ENCODE peak calls at places on chromosomes 7 and 10, in eight cellular contexts. One of them, this sample, is unnamed.

GRCh38 chr10:12389154-12389734 is 39.9 kb downstream of the CAMK1D start:
- DNase-seq in mammary epithelial cell: no peak
- DNase-seq in IMR-90: no peak
- DNase-seq in GM13977: no peak
- DNase-seq in ovary: no peak
- DNase-seq in lower leg skin: peak; percentile 64
- DNase-seq in neural crest cell: no peak
- DNase-seq in H9: no peak
- DNase-seq in this sample: peak; percentile 69

GRCh38 chr7:32385316-32385956 is 104.7 kb downstream of the LSM5 start:
- DNase-seq in mammary epithelial cell: no peak
- DNase-seq in IMR-90: no peak
- DNase-seq in GM13977: no peak
- DNase-seq in ovary: no peak
- DNase-seq in lower leg skin: no peak
- DNase-seq in neural crest cell: no peak
- DNase-seq in H9: no peak
- DNase-seq in this sample: no peak

GRCh38 chr10:132677096-132677904 is 108.6 kb downstream of the NKX6-2 start:
- DNase-seq in mammary epithelial cell: no peak
- DNase-seq in IMR-90: no peak
- DNase-seq in GM13977: no peak
- DNase-seq in ovary: no peak
- DNase-seq in lower leg skin: peak; percentile 70
- DNase-seq in neural crest cell: no peak
- DNase-seq in H9: peak; percentile 13
- DNase-seq in this sample: no peak

GRCh38 chr10:21078410-21079329 is 181.6 kb upstream of the NEBL start:
- DNase-seq in mammary epithelial cell: peak; percentile 52
- DNase-seq in IMR-90: peak; percentile 61
- DNase-seq in GM13977: peak; percentile 21
- DNase-seq in ovary: peak; percentile 59
- DNase-seq in lower leg skin: no peak
- DNase-seq in neural crest cell: peak; percentile 70
- DNase-seq in H9: peak; percentile 72
- DNase-seq in this sample: peak; percentile 69

GRCh38 chr7:123709525-123709924 is 39.3 kb downstream of the WASL start:
- DNase-seq in mammary epithelial cell: no peak
- DNase-seq in IMR-90: peak; percentile 31
- DNase-seq in GM13977: no peak
- DNase-seq in ovary: no peak
- DNase-seq in lower leg skin: no peak
- DNase-seq in neural crest cell: no peak
- DNase-seq in H9: no peak
- DNase-seq in this sample: no peak

GRCh38 chr7:111752022-111752582 is 189.8 kb upstream of the IMMP2L start:
- DNase-seq in mammary epithelial cell: peak; percentile 30
- DNase-seq in IMR-90: peak; percentile 44
- DNase-seq in GM13977: peak; percentile 51
- DNase-seq in ovary: peak; percentile 40
- DNase-seq in lower leg skin: peak; percentile 90
- DNase-seq in neural crest cell: peak; percentile 76
- DNase-seq in H9: peak; percentile 67
- DNase-seq in this sample: no peak

GRCh38 chr7:50197547-50197946 is 104.5 kb upstream of the ZPBP start:
- DNase-seq in mammary epithelial cell: no peak
- DNase-seq in IMR-90: no peak
- DNase-seq in GM13977: peak; percentile 52
- DNase-seq in ovary: no peak
- DNase-seq in lower leg skin: no peak
- DNase-seq in neural crest cell: no peak
- DNase-seq in H9: peak; percentile 90
- DNase-seq in this sample: no peak

GRCh38 chr7:15158141-15158810 is 255.7 kb upstream of the DGKB start:
- DNase-seq in mammary epithelial cell: no peak
- DNase-seq in IMR-90: no peak
- DNase-seq in GM13977: no peak
- DNase-seq in ovary: no peak
- DNase-seq in lower leg skin: no peak
- DNase-seq in neural crest cell: no peak
- DNase-seq in H9: no peak
- DNase-seq in this sample: no peak

GRCh38 chr10:71864861-71865473 is 13.9 kb upstream of the PSAP start:
- DNase-seq in mammary epithelial cell: peak; percentile 64
- DNase-seq in IMR-90: peak; percentile 83
- DNase-seq in GM13977: no peak
- DNase-seq in ovary: peak; percentile 19
- DNase-seq in lower leg skin: no peak
- DNase-seq in neural crest cell: no peak
- DNase-seq in H9: no peak
- DNase-seq in this sample: no peak

GRCh38 chr10:51244739-51245138 is 170.5 kb downstream of the PRKG1 start:
- DNase-seq in mammary epithelial cell: no peak
- DNase-seq in IMR-90: peak; percentile 83
- DNase-seq in GM13977: no peak
- DNase-seq in ovary: no peak
- DNase-seq in lower leg skin: no peak
- DNase-seq in neural crest cell: no peak
- DNase-seq in H9: no peak
- DNase-seq in this sample: no peak

GRCh38 chr10:97682042-97682441 is 5.0 kb downstream of the AVPI1 start:
- DNase-seq in mammary epithelial cell: no peak
- DNase-seq in IMR-90: no peak
- DNase-seq in GM13977: no peak
- DNase-seq in ovary: no peak
- DNase-seq in lower leg skin: no peak
- DNase-seq in neural crest cell: no peak
- DNase-seq in H9: no peak
- DNase-seq in this sample: no peak

GRCh38 chr10:97686301-97686961 is 610 bp downstream of the AVPI1 start:
- DNase-seq in mammary epithelial cell: no peak
- DNase-seq in IMR-90: no peak
- DNase-seq in GM13977: no peak
- DNase-seq in ovary: no peak
- DNase-seq in lower leg skin: peak; percentile 84
- DNase-seq in neural crest cell: no peak
- DNase-seq in H9: no peak
- DNase-seq in this sample: no peak

GRCh38 chr10:97685395-97685958 is 1.6 kb downstream of the AVPI1 start:
- DNase-seq in mammary epithelial cell: peak; percentile 58
- DNase-seq in IMR-90: peak; percentile 58
- DNase-seq in GM13977: no peak
- DNase-seq in ovary: peak; percentile 61
- DNase-seq in lower leg skin: no peak
- DNase-seq in neural crest cell: no peak
- DNase-seq in H9: peak; percentile 68
- DNase-seq in this sample: no peak

GRCh38 chr10:97684866-97685394 is 2.1 kb downstream of the AVPI1 start:
- DNase-seq in mammary epithelial cell: no peak
- DNase-seq in IMR-90: peak; percentile 51
- DNase-seq in GM13977: no peak
- DNase-seq in ovary: no peak
- DNase-seq in lower leg skin: no peak
- DNase-seq in neural crest cell: no peak
- DNase-seq in H9: no peak
- DNase-seq in this sample: no peak

GRCh38 chr10:97683556-97684357 is 3.3 kb downstream of the AVPI1 start:
- DNase-seq in mammary epithelial cell: peak; percentile 74
- DNase-seq in IMR-90: peak; percentile 70
- DNase-seq in GM13977: no peak
- DNase-seq in ovary: no peak
- DNase-seq in lower leg skin: no peak
- DNase-seq in neural crest cell: no peak
- DNase-seq in H9: peak; percentile 49
- DNase-seq in this sample: no peak
- TF ChIP-seq CTCF in mammary epithelial cell: no peak
- TF ChIP-seq CTCF in IMR-90: no peak
- TF ChIP-seq CTCF in GM13977: no peak
- TF ChIP-seq CTCF in ovary: no peak
- TF ChIP-seq CTCF in lower leg skin: no peak
- TF ChIP-seq CTCF in neural crest cell: no peak
- TF ChIP-seq CTCF in H9: no peak
- TF ChIP-seq CTCF in this sample: no peak

GRCh38 chr10:7054915-7055314 is 355.9 kb downstream of the SFMBT2 start:
- DNase-seq in mammary epithelial cell: no peak
- DNase-seq in IMR-90: peak; percentile 24
- DNase-seq in GM13977: no peak
- DNase-seq in ovary: no peak
- DNase-seq in lower leg skin: no peak
- DNase-seq in neural crest cell: peak; percentile 6
- DNase-seq in H9: no peak
- DNase-seq in this sample: no peak
- TF ChIP-seq CTCF in mammary epithelial cell: no peak
- TF ChIP-seq CTCF in IMR-90: peak; percentile 14
- TF ChIP-seq CTCF in GM13977: peak; percentile 21
- TF ChIP-seq CTCF in ovary: no peak
- TF ChIP-seq CTCF in lower leg skin: no peak
- TF ChIP-seq CTCF in neural crest cell: peak; percentile 50
- TF ChIP-seq CTCF in H9: peak; percentile 66
- TF ChIP-seq CTCF in this sample: no peak

GRCh38 chr7:42247301-42247700 is 10.3 kb upstream of the GLI3 start:
- DNase-seq in mammary epithelial cell: peak; percentile 69
- DNase-seq in IMR-90: peak; percentile 74
- DNase-seq in GM13977: no peak
- DNase-seq in ovary: no peak
- DNase-seq in lower leg skin: no peak
- DNase-seq in neural crest cell: no peak
- DNase-seq in H9: no peak
- DNase-seq in this sample: no peak
- TF ChIP-seq CTCF in mammary epithelial cell: peak; percentile 12
- TF ChIP-seq CTCF in IMR-90: peak; percentile 23
- TF ChIP-seq CTCF in GM13977: no peak
- TF ChIP-seq CTCF in ovary: no peak
- TF ChIP-seq CTCF in lower leg skin: no peak
- TF ChIP-seq CTCF in neural crest cell: no peak
- TF ChIP-seq CTCF in H9: no peak
- TF ChIP-seq CTCF in this sample: no peak

GRCh38 chr10:85510682-85511081 is 855.9 kb downstream of the GRID1 start:
- DNase-seq in mammary epithelial cell: no peak
- DNase-seq in IMR-90: no peak
- DNase-seq in GM13977: no peak
- DNase-seq in ovary: no peak
- DNase-seq in lower leg skin: no peak
- DNase-seq in neural crest cell: no peak
- DNase-seq in H9: no peak
- DNase-seq in this sample: no peak
- TF ChIP-seq CTCF in mammary epithelial cell: no peak
- TF ChIP-seq CTCF in IMR-90: no peak
- TF ChIP-seq CTCF in GM13977: no peak
- TF ChIP-seq CTCF in ovary: no peak
- TF ChIP-seq CTCF in lower leg skin: no peak
- TF ChIP-seq CTCF in neural crest cell: no peak
- TF ChIP-seq CTCF in H9: peak; percentile 64
- TF ChIP-seq CTCF in this sample: no peak

GRCh38 chr10:6977641-6978627 is 397.9 kb upstream of the PRKCQ start:
- DNase-seq in mammary epithelial cell: no peak
- DNase-seq in IMR-90: no peak
- DNase-seq in GM13977: no peak
- DNase-seq in ovary: no peak
- DNase-seq in lower leg skin: no peak
- DNase-seq in neural crest cell: no peak
- DNase-seq in H9: no peak
- DNase-seq in this sample: no peak
- TF ChIP-seq CTCF in mammary epithelial cell: no peak
- TF ChIP-seq CTCF in IMR-90: no peak
- TF ChIP-seq CTCF in GM13977: no peak
- TF ChIP-seq CTCF in ovary: no peak
- TF ChIP-seq CTCF in lower leg skin: no peak
- TF ChIP-seq CTCF in neural crest cell: no peak
- TF ChIP-seq CTCF in H9: no peak
- TF ChIP-seq CTCF in this sample: no peak

GRCh38 chr10:70323697-70324340 is 40.0 kb upstream of the NPFFR1 start:
- DNase-seq in mammary epithelial cell: no peak
- DNase-seq in IMR-90: no peak
- DNase-seq in GM13977: no peak
- DNase-seq in ovary: no peak
- DNase-seq in lower leg skin: no peak
- DNase-seq in neural crest cell: no peak
- DNase-seq in H9: peak; percentile 73
- DNase-seq in this sample: no peak
- TF ChIP-seq CTCF in mammary epithelial cell: no peak
- TF ChIP-seq CTCF in IMR-90: no peak
- TF ChIP-seq CTCF in GM13977: peak; percentile 12
- TF ChIP-seq CTCF in ovary: no peak
- TF ChIP-seq CTCF in lower leg skin: no peak
- TF ChIP-seq CTCF in neural crest cell: no peak
- TF ChIP-seq CTCF in H9: peak; percentile 55
- TF ChIP-seq CTCF in this sample: no peak

GRCh38 chr7:138449580-138449979 is 10.5 kb upstream of the TRIM24 start:
- DNase-seq in mammary epithelial cell: no peak
- DNase-seq in IMR-90: no peak
- DNase-seq in GM13977: no peak
- DNase-seq in ovary: no peak
- DNase-seq in lower leg skin: no peak
- DNase-seq in neural crest cell: peak; percentile 45
- DNase-seq in H9: peak; percentile 47
- DNase-seq in this sample: no peak
- TF ChIP-seq CTCF in mammary epithelial cell: peak; percentile 8
- TF ChIP-seq CTCF in IMR-90: peak; percentile 13
- TF ChIP-seq CTCF in GM13977: peak; percentile 61
- TF ChIP-seq CTCF in ovary: no peak
- TF ChIP-seq CTCF in lower leg skin: no peak
- TF ChIP-seq CTCF in neural crest cell: peak; percentile 52
- TF ChIP-seq CTCF in H9: peak; percentile 72
- TF ChIP-seq CTCF in this sample: no peak

This sample was measured in right atrium auricular region.